ENCODE peak calls at places on chromosomes 7 and 10, in seven cellular contexts. L is activated CD4-positive, alpha-beta T cell treated with anti-CD3 and anti-CD28 coated beads for 24 hours; P is kidney glomerular epithelial cell; G is HEK293T; W is cardiac muscle cell; X is NCI-H2081; I is RWPE1. N is an unnamed sample.

GRCh38 chr10:96998329-96998888 is 166.3 kb downstream of the LCOR start:
- DNase-seq in P (no peak), G (no peak), L (no peak), I (peak; percentile 33), W (peak; percentile 35), X (no peak), N (no peak)

GRCh38 chr10:119567978-119568377 is 25.5 kb upstream of the RGS10 start:
- DNase-seq in L (no peak), X (no peak), G (no peak), P (no peak), W (no peak), I (no peak), N (no peak)

GRCh38 chr7:31145339-31145738 is 93.2 kb downstream of the ADCYAP1R1 start:
- DNase-seq in X (no peak), I (no peak), L (no peak), P (no peak), G (no peak), W (no peak), N (no peak)

GRCh38 chr7:155791836-155792235 is 20.4 kb downstream of the SHH start:
- DNase-seq in L (no peak), P (no peak), X (no peak), I (no peak), G (no peak), W (no peak), N (no peak)

GRCh38 chr7:105759670-105760548 is 116.5 kb downstream of the ATXN7L1 start:
- DNase-seq in P (peak; percentile 14), X (peak; percentile 67), I (peak; percentile 70), W (peak; percentile 36), G (peak; percentile 15), L (no peak), N (peak; percentile 55)

GRCh38 chr10:120456626-120457430 is at the start of gene PLPP4:
- DNase-seq in X (peak; percentile 13), L (no peak), I (peak; percentile 35), G (peak; percentile 81), W (peak; percentile 76), P (peak; percentile 46), N (peak; percentile 48)

GRCh38 chr7:132387596-132387995 is 188.7 kb downstream of the PLXNA4 start:
- DNase-seq in I (no peak), X (no peak), W (no peak), G (no peak), P (no peak), L (no peak), N (no peak)

GRCh38 chr7:85226401-85227085 is 39.7 kb upstream of the SEMA3D start:
- DNase-seq in W (no peak), G (no peak), P (no peak), X (no peak), I (no peak), L (no peak), N (no peak)

GRCh38 chr7:56009695-56010094 is 41.5 kb downstream of the PSPH start:
- DNase-seq in W (no peak), P (no peak), L (no peak), X (peak; percentile 97), I (peak; percentile 70), G (no peak), N (peak; percentile 95)